ENCODE peak calls at places on chromosomes 4 and X, in seven cellular contexts. N, H, J, Y, Z, A and B are unnamed samples.

GRCh38 chr4:185853841-185854240 is 41.8 kb upstream of the SORBS2 start:
- DNase-seq in N (no peak), H (no peak), J (no peak), Y (no peak), Z (no peak), A (no peak), B (no peak)

GRCh38 chr4:154584259-154584658 is 6.3 kb downstream of the FGA start:
- DNase-seq in N (no peak), H (no peak), J (no peak), Y (no peak), Z (no peak), A (no peak), B (no peak)

GRCh38 chrX:11049976-11050375 is 61.2 kb upstream of the HCCS start:
- DNase-seq in N (no peak), H (no peak), J (no peak), Y (no peak), Z (no peak), A (no peak), B (no peak)

GRCh38 chr4:173345648-173346047 is 11.5 kb upstream of the HMGB2 start:
- DNase-seq in N (no peak), H (no peak), J (no peak), Y (no peak), Z (no peak), A (no peak), B (peak)

GRCh38 chr4:125735107-125735506 is 420.4 kb downstream of the FAT4 start:
- DNase-seq in N (no peak), H (no peak), J (no peak), Y (peak), Z (no peak), A (peak), B (peak)

GRCh38 chr4:70892086-70892769 is 9.9 kb upstream of the MOB1B start:
- DNase-seq in N (no peak), H (no peak), J (no peak), Y (no peak), Z (peak), A (no peak), B (no peak)

GRCh38 chrX:110741213-110741796 is 54.3 kb downstream of the CHRDL1 start:
- DNase-seq in N (no peak), H (no peak), J (no peak), Y (peak), Z (no peak), A (peak), B (peak)

GRCh38 chrX:153740631-153741222 is 16.1 kb downstream of the ABCD1 start:
- DNase-seq in N (no peak), H (no peak), J (no peak), Y (no peak), Z (no peak), A (no peak), B (no peak)

GRCh38 chrX:56385336-56385735 is 153.2 kb downstream of the KLF8 start:
- DNase-seq in N (no peak), H (no peak), J (no peak), Y (no peak), Z (no peak), A (no peak), B (no peak)

GRCh38 chrX:71910526-71911022 is at the start of gene NHSL2:
- DNase-seq in N (no peak), H (peak), J (no peak), Y (peak), Z (peak), A (no peak), B (peak)

GRCh38 chr4:154361450-154361849 is 130.1 kb downstream of the DCHS2 start:
- DNase-seq in N (no peak), H (no peak), J (no peak), Y (no peak), Z (no peak), A (no peak), B (no peak)

GRCh38 chrX:74246524-74246923 is 57.5 kb upstream of the ZCCHC13 start:
- DNase-seq in N (no peak), H (no peak), J (no peak), Y (no peak), Z (no peak), A (no peak), B (peak)

GRCh38 chr4:26191353-26191752 is 129.5 kb upstream of the RBPJ start:
- DNase-seq in N (no peak), H (no peak), J (no peak), Y (no peak), Z (no peak), A (no peak), B (no peak)

GRCh38 chr4:173794662-173795061 is 264.6 kb upstream of the HAND2 start:
- DNase-seq in N (no peak), H (no peak), J (no peak), Y (no peak), Z (no peak), A (no peak), B (peak)

GRCh38 chr4:35364321-35364870 is 879.9 kb downstream of the ARAP2 start:
- DNase-seq in N (no peak), H (peak), J (no peak), Y (peak), Z (no peak), A (no peak), B (no peak)

GRCh38 chrX:2664497-2664896 is 26.6 kb upstream of the CD99 start:
- DNase-seq in N (peak), H (peak), J (no peak), Y (no peak), Z (no peak), A (no peak), B (peak)

GRCh38 chr4:143359794-143360193 is 23.1 kb downstream of the GAB1 start:
- DNase-seq in N (no peak), H (no peak), J (no peak), Y (no peak), Z (peak), A (peak), B (no peak)

GRCh38 chr4:145639281-145639680 is 20.1 kb downstream of the MMAA start:
- DNase-seq in N (no peak), H (no peak), J (no peak), Y (no peak), Z (no peak), A (no peak), B (no peak)

GRCh38 chrX:148878371-148878770 is 378.0 kb downstream of the AFF2 start:
- DNase-seq in N (no peak), H (no peak), J (no peak), Y (peak), Z (no peak), A (peak), B (peak)

GRCh38 chrX:149825424-149825823 is 43.7 kb downstream of the MAGEA9 start:
- DNase-seq in N (no peak), H (no peak), J (no peak), Y (peak), Z (peak), A (no peak), B (peak)

GRCh38 chrX:106726485-106727437 is at the start of gene RNF128:
- DNase-seq in N (no peak), H (peak), J (no peak), Y (peak), Z (no peak), A (peak), B (peak)

GRCh38 chrX:36534900-36535299 is 473.3 kb upstream of the FAM47C start:
- DNase-seq in N (no peak), H (no peak), J (no peak), Y (no peak), Z (no peak), A (no peak), B (no peak)

GRCh38 chr4:82984459-82984858 is 26.2 kb downstream of the LIN54 start:
- DNase-seq in N (no peak), H (no peak), J (no peak), Y (no peak), Z (peak), A (peak), B (peak)

GRCh38 chrX:131139072-131139471 is 80.9 kb downstream of the ARHGAP36 start:
- DNase-seq in N (no peak), H (no peak), J (no peak), Y (no peak), Z (no peak), A (no peak), B (no peak)

GRCh38 chr4:15653864-15654391 is 1.2 kb downstream of the FBXL5 start:
- DNase-seq in N (no peak), H (no peak), J (no peak), Y (peak), Z (peak), A (peak), B (peak)

GRCh38 chr4:152479428-152480026 is 56.4 kb downstream of the FBXW7 start:
- DNase-seq in N (no peak), H (no peak), J (no peak), Y (no peak), Z (no peak), A (peak), B (no peak)

GRCh38 chrX:40945366-40945713 is 139.9 kb upstream of the USP9X start:
- DNase-seq in N (no peak), H (no peak), J (no peak), Y (peak), Z (peak), A (peak), B (peak)

GRCh38 chr4:47060561-47060960 is 29.2 kb downstream of the GABRB1 start:
- DNase-seq in N (no peak), H (no peak), J (no peak), Y (no peak), Z (no peak), A (no peak), B (no peak)

GRCh38 chr4:172830295-172830764 is 338.3 kb upstream of the GALNT7 start:
- DNase-seq in N (no peak), H (no peak), J (no peak), Y (peak), Z (peak), A (peak), B (peak)

GRCh38 chr4:80307774-80308465 is 27.6 kb upstream of the CFAP299 start:
- DNase-seq in N (no peak), H (no peak), J (no peak), Y (peak), Z (no peak), A (peak), B (peak)

GRCh38 chrX:53440631-53441517 is 6.7 kb upstream of the HSD17B10 start:
- DNase-seq in N (peak), H (peak), J (no peak), Y (no peak), Z (peak), A (peak), B (peak)

GRCh38 chr4:101346562-101347266 is 612 bp downstream of the PPP3CA start:
- DNase-seq in N (peak), H (peak), J (peak), Y (peak), Z (peak), A (peak), B (peak)